ENCODE peak calls at places on chromosomes 6 and 20, in six cellular contexts. H is endodermal cell, F is hepatocyte, S is right atrium auricular region, J is kidney, M is AG10803. C is an unnamed sample.

GRCh38 chr6:92126983-92127382 is 1292.4 kb downstream of the EPHA7 start:
- DNase-seq in H (peak; percentile 40), F (no peak), S (no peak), J (peak; percentile 19), M (no peak), C (no peak)

GRCh38 chr6:169169375-169169774 is 84.3 kb downstream of the THBS2 start:
- DNase-seq in H (no peak), F (no peak), S (no peak), J (peak; percentile 49), M (peak; percentile 28), C (no peak)

GRCh38 chr6:56282391-56282790 is 35.0 kb upstream of the COL21A1 start:
- DNase-seq in H (no peak), F (no peak), S (no peak), J (no peak), M (peak; percentile 50), C (no peak)

GRCh38 chr6:161423271-161423670 is 149.4 kb upstream of the AGPAT4 start:
- DNase-seq in H (no peak), F (no peak), S (no peak), J (no peak), M (no peak), C (no peak)

GRCh38 chr6:44028767-44029166 is 98.5 kb downstream of the MRPL14 start:
- DNase-seq in H (peak; percentile 40), F (no peak), S (no peak), J (no peak), M (no peak), C (no peak)

GRCh38 chr6:88750936-88751335 is 212.5 kb downstream of the RNGTT start:
- DNase-seq in H (no peak), F (no peak), S (no peak), J (no peak), M (no peak), C (no peak)

GRCh38 chr6:125846292-125847024 is 55.7 kb downstream of the NCOA7 start:
- DNase-seq in H (no peak), F (no peak), S (no peak), J (no peak), M (no peak), C (no peak)

GRCh38 chr20:57450419-57450818 is 59.2 kb downstream of the RBM38 start:
- DNase-seq in H (no peak), F (no peak), S (no peak), J (peak; percentile 80), M (peak; percentile 74), C (no peak)

GRCh38 chr6:150373260-150373701 is 4.5 kb downstream of the IYD start:
- DNase-seq in H (no peak), F (no peak), S (peak; percentile 64), J (no peak), M (peak; percentile 95), C (no peak)

GRCh38 chr6:149451361-149452061 is 33.3 kb downstream of the ZC3H12D start:
- DNase-seq in H (peak; percentile 79), F (peak; percentile 65), S (no peak), J (peak; percentile 80), M (no peak), C (no peak)

GRCh38 chr20:9515761-9516657 is 1.6 kb downstream of the LAMP5 start:
- DNase-seq in H (peak; percentile 79), F (no peak), S (no peak), J (peak; percentile 83), M (peak; percentile 31), C (no peak)

GRCh38 chr20:1816384-1817381 is 78.5 kb upstream of the SIRPA start:
- DNase-seq in H (peak; percentile 36), F (no peak), S (peak; percentile 59), J (no peak), M (peak; percentile 98), C (peak; percentile 94)

GRCh38 chr6:89311853-89312531 is 3.1 kb downstream of the GABRR2 start:
- DNase-seq in H (peak; percentile 91), F (peak; percentile 62), S (peak; percentile 67), J (peak; percentile 81), M (peak; percentile 72), C (no peak)

GRCh38 chr6:138106665-138107077 is 548 bp downstream of the PERP start:
- DNase-seq in H (no peak), F (no peak), S (no peak), J (no peak), M (no peak), C (no peak)

GRCh38 chr20:58309607-58310290 is at the start of gene RAB22A:
- DNase-seq in H (peak; percentile 86), F (peak; percentile 95), S (peak; percentile 81), J (peak; percentile 95), M (peak; percentile 80), C (no peak)

GRCh38 chr20:51545515-51545914 is 3.0 kb upstream of the NFATC2 start:
- DNase-seq in H (no peak), F (no peak), S (no peak), J (no peak), M (no peak), C (no peak)

GRCh38 chr20:51540585-51540984 is 1.9 kb downstream of the NFATC2 start:
- DNase-seq in H (no peak), F (no peak), S (no peak), J (no peak), M (no peak), C (no peak)

GRCh38 chr20:51542033-51542893 is at the start of gene NFATC2:
- DNase-seq in H (peak; percentile 83), F (peak; percentile 78), S (no peak), J (peak; percentile 88), M (no peak), C (no peak)

GRCh38 chr20:51541189-51542032 is 1.1 kb downstream of the NFATC2 start:
- DNase-seq in H (peak; percentile 76), F (peak; percentile 83), S (peak; percentile 91), J (peak; percentile 89), M (peak; percentile 78), C (peak; percentile 90)

DNA sequence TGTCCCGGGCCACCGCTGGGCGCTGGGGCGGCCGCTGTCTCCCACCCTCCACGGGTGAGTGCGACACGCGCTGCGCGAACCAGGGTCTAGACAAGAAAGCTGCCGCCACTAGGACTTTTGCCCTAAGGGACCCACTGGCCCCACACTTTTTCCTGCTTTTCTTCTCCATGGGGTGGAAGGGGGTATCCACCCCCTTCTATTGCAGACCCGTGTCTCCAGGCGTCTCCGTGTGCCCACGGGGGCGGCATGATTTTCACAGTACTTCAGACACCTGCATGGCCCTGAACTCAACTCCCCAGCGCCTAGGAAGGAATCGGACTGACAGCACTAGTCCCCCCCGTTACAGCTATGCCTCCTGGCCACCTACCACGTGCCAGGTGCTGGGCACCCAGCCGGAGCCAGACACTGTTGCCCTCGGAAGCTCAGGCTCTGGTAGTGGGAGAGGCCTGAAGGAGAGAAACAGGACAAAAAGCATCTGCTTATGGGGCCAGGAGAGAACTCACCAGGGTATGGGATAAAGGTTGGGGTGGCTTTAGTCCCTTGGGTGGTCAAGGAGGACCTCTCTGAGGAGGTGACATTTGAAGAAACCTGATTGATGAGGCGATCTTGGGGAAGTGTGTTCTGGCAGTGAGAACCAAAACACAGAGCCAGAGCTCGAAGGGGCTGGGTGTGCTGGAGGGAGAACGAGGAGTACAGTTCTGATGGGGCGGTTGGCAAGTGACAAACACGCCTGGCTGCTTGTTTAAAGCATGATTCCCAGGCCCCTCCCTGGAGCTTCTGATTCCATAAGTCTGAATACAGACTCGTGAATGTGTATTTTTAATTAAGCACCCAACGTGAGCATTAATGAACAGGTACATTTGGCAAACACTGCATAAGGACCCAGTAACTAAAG is 622 bp upstream of the NFATC2 start:
- DNase-seq in H (no peak), F (no peak), S (no peak), J (peak; percentile 79), M (no peak), C (no peak)
- H3K4me3 ChIP-seq in H (peak overlapping the region; percentile 74), F (no peak overlapping the region), S (peak overlapping the region; percentile 59), J (peak overlapping the region; percentile 35), M (no peak overlapping the region), C (peak overlapping the region; percentile 45)

DNA sequence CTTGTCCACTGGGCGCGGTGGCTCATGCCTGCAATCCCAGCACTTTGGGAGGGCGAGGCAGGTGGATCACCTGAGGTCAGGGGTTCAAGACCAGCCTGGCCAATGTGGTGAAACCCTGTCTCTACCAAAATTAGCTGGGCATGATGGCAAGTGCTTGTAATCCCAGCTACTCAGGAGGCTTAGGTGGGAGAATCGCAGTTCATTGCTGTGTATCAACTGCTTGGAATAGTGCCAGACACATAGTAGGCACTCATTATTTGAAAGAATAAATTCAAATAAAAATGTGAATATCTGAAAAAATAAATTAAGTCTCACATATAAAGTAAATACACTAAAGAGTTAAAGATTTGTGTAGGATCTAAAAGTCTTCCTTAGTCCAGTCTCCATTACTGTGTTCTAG is 1.9 kb downstream of the PAK1IP1 start:
- DNase-seq in H (no peak), F (no peak), S (no peak), J (no peak), M (no peak), C (no peak)
- H3K4me3 ChIP-seq in H (peak overlapping the region; percentile 93), F (no peak overlapping the region), S (no peak overlapping the region), J (no peak overlapping the region), M (no peak overlapping the region), C (no peak overlapping the region)

DNA sequence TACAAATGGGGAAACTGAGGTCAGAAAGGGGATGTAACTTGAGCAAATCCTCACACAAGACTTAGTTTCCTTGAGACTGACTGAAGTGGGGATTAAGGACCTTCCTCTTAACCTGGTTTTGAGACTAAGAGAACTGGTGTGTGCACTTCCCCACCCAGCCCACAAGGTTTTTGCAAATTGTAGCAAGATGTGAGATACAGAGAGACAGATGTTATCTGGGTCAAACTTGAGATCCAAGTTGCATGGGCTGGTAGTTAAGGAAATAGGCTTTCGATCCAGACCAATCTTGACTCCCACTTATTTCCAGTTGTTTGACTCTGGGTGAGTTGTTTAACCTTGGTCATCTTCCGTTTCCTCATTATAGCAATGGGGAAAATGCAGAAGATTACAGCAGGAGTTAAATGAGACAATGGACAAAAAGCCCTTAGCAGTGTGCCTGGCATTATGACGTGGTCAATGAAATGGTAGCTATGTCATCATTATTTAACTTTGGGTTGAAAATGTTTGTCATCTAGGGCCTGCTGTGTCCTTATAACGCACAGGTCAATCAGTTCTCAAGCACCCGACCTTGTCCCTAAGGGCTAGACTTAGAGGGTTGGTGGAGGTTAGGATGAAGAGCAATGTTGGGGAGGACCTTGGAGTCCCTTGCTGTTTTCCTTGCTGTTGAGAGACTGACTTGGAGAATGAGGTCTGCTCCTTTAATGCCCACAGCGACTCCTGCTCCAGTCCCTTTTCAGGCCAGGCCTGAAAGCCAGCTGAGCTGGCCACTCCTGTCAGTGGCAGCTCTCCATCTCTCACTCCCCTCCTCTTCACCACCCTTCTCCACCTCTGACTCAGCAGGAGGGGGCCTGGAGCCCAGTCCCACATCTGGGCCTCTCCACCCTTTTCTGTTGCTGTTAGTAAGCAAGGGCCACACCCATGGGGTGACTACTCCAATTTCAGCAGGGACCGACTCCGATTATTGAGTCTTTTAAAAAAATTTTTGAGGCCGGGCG is 1.9 kb downstream of the SNX21 start:
- DNase-seq in H (no peak), F (no peak), S (peak; percentile 88), J (peak; percentile 43), M (peak; percentile 90), C (no peak)
- H3K4me3 ChIP-seq in H (peak overlapping the region; percentile 79), F (no peak overlapping the region), S (peak overlapping the region; percentile 85), J (peak overlapping the region; percentile 64), M (peak overlapping the region; percentile 89), C (no peak overlapping the region)

GRCh38 chr6:26300359-26300758 is 64.6 kb upstream of the BTN3A2 start:
- DNase-seq in H (no peak), F (no peak), S (no peak), J (no peak), M (no peak), C (no peak)

GRCh38 chr6:26300828-26301227 is 64.2 kb upstream of the BTN3A2 start:
- DNase-seq in H (no peak), F (no peak), S (no peak), J (no peak), M (no peak), C (no peak)

GRCh38 chr6:26300043-26300331 is 65.0 kb upstream of the BTN3A2 start:
- DNase-seq in H (no peak), F (no peak), S (no peak), J (no peak), M (no peak), C (no peak)

GRCh38 chr6:26301638-26302037 is 63.4 kb upstream of the BTN3A2 start:
- DNase-seq in H (no peak), F (no peak), S (no peak), J (no peak), M (no peak), C (no peak)

GRCh38 chr6:26299286-26300042 is 65.5 kb upstream of the BTN3A2 start:
- DNase-seq in H (peak; percentile 80), F (no peak), S (no peak), J (no peak), M (no peak), C (no peak)
- H3K4me3 ChIP-seq in H (peak overlapping the region; percentile 76), F (no peak overlapping the region), S (no peak overlapping the region), J (no peak overlapping the region), M (no peak overlapping the region), C (no peak overlapping the region)

C was measured in Jurkat, Clone E6-1.